ENCODE peak calls at places on chromosomes 2 and 18, in nine cellular contexts. E, L, W, R, J, D, Z, H and T are unnamed samples. For H3K4me1, the result is how much of the 10 kb centered on the place peaks cover.

GRCh38 chr18:657998-658946 is 819 bp downstream of the TYMS start:
- DNase-seq in E (peak), L (peak), W (peak), R (peak), J (peak), D (peak), Z (peak), H (peak), T (peak)

GRCh38 chr2:17543131-17543660 is 2.7 kb downstream of the VSNL1 start:
- DNase-seq in E (no peak), L (no peak), W (no peak), R (no peak), J (no peak), D (no peak), Z (no peak), H (no peak), T (no peak)

GRCh38 chr2:10763461-10763800 is 42.0 kb downstream of the ATP6V1C2 start:
- DNase-seq in E (no peak), L (no peak), W (no peak), R (no peak), J (no peak), D (no peak), Z (no peak), H (no peak), T (no peak)

GRCh38 chr2:21118302-21118920 is 5.4 kb upstream of the TDRD15 start:
- DNase-seq in E (no peak), L (no peak), W (peak), R (peak), J (peak), D (peak), Z (peak), H (peak), T (no peak)

GRCh38 chr18:9240270-9240669 is 94.3 kb upstream of the TWSG1 start:
- DNase-seq in E (no peak), L (no peak), W (no peak), R (no peak), J (no peak), D (no peak), Z (no peak), H (no peak), T (no peak)

GRCh38 chr2:218427741-218428140 is 8.8 kb downstream of the VIL1 start:
- DNase-seq in E (no peak), L (no peak), W (no peak), R (no peak), J (peak), D (no peak), Z (no peak), H (no peak), T (no peak)

GRCh38 chr18:3179430-3180089 is 40.2 kb downstream of the MYOM1 start:
- DNase-seq in E (no peak), L (peak), W (peak), R (no peak), J (no peak), D (no peak), Z (no peak), H (no peak), T (no peak)

GRCh38 chr2:27379840-27380625 is 501 bp downstream of the ZNF513 start:
- DNase-seq in E (peak), L (peak), W (peak), R (peak), J (peak), D (peak), Z (no peak), H (peak), T (no peak)

GRCh38 chr2:74181739-74182138 is 3.1 kb upstream of the MOB1A start:
- DNase-seq in E (peak), L (peak), W (peak), R (no peak), J (no peak), D (no peak), Z (no peak), H (no peak), T (no peak)

GRCh38 chr2:457287-457686 is 169.4 kb upstream of the ALKAL2 start:
- DNase-seq in E (no peak), L (no peak), W (no peak), R (no peak), J (no peak), D (no peak), Z (no peak), H (no peak), T (no peak)

GRCh38 chr2:212124597-212124996 is 414.0 kb downstream of the ERBB4 start:
- DNase-seq in E (no peak), L (no peak), W (no peak), R (peak), J (no peak), D (no peak), Z (no peak), H (peak), T (no peak)

GRCh38 chr18:49669403-49669802 is 107.5 kb downstream of the LIPG start:
- DNase-seq in E (no peak), L (no peak), W (no peak), R (no peak), J (no peak), D (no peak), Z (no peak), H (no peak), T (no peak)

GRCh38 chr2:136117909-136118818 is at the start of gene CXCR4:
- DNase-seq in E (peak), L (no peak), W (peak), R (peak), J (peak), D (peak), Z (peak), H (peak), T (peak)

GRCh38 chr2:191740776-191741175 is 62.8 kb downstream of the NABP1 start:
- DNase-seq in E (no peak), L (no peak), W (no peak), R (no peak), J (no peak), D (no peak), Z (no peak), H (no peak), T (no peak)

GRCh38 chr2:221570321-221571107 is 1.6 kb downstream of the EPHA4 start:
- DNase-seq in E (no peak), L (no peak), W (no peak), R (peak), J (no peak), D (peak), Z (no peak), H (no peak), T (no peak)

GRCh38 chr2:70069049-70069448 is 18.2 kb upstream of the PCBP1 start:
- DNase-seq in E (peak), L (peak), W (no peak), R (peak), J (peak), D (no peak), Z (no peak), H (no peak), T (no peak)

GRCh38 chr18:63348508-63349136 is 18.4 kb downstream of the KDSR start:
- DNase-seq in E (no peak), L (no peak), W (no peak), R (no peak), J (no peak), D (no peak), Z (no peak), H (no peak), T (no peak)

GRCh38 chr2:168814939-168815907 is 12.8 kb downstream of the NOSTRIN start:
- DNase-seq in E (no peak), L (no peak), W (no peak), R (no peak), J (no peak), D (no peak), Z (no peak), H (no peak), T (no peak)

GRCh38 chr2:109419960-109420370 is 193.8 kb downstream of the SEPTIN10 start:
- DNase-seq in E (no peak), L (peak), W (no peak), R (peak), J (peak), D (peak), Z (no peak), H (no peak), T (no peak)

GRCh38 chr2:2270808-2271415 is 60.2 kb downstream of the MYT1L start:
- DNase-seq in E (no peak), L (no peak), W (no peak), R (no peak), J (no peak), D (no peak), Z (no peak), H (no peak), T (no peak)

GRCh38 chr2:171297951-171298350 is 135.8 kb downstream of the METTL8 start:
- DNase-seq in E (no peak), L (no peak), W (no peak), R (peak), J (no peak), D (no peak), Z (no peak), H (no peak), T (no peak)

GRCh38 chr2:106085441-106085911 is 108.6 kb downstream of the UXS1 start:
- DNase-seq in E (no peak), L (no peak), W (peak), R (peak), J (no peak), D (peak), Z (no peak), H (peak), T (no peak)

GRCh38 chr2:1659951-1660565 is 84.3 kb downstream of the PXDN start:
- DNase-seq in E (peak), L (no peak), W (no peak), R (no peak), J (no peak), D (no peak), Z (no peak), H (no peak), T (no peak)

GRCh38 chr18:58231930-58232329 is 187.9 kb downstream of the NEDD4L start:
- DNase-seq in E (no peak), L (no peak), W (peak), R (no peak), J (no peak), D (peak), Z (no peak), H (no peak), T (no peak)

GRCh38 chr2:150733219-150733618 is 245.8 kb upstream of the RND3 start:
- DNase-seq in E (no peak), L (no peak), W (no peak), R (no peak), J (no peak), D (no peak), Z (no peak), H (no peak), T (no peak)

GRCh38 chr2:17786727-17787126 is 29.5 kb upstream of the MSGN1 start:
- DNase-seq in E (no peak), L (no peak), W (no peak), R (no peak), J (no peak), D (no peak), Z (no peak), H (no peak), T (no peak)

GRCh38 chr18:32801236-32801635 is 28.4 kb upstream of the KLHL14 start:
- DNase-seq in E (no peak), L (no peak), W (no peak), R (no peak), J (no peak), D (no peak), Z (no peak), H (no peak), T (no peak)

GRCh38 chr2:232236200-232236599 is 142.4 kb upstream of the ALPP start:
- DNase-seq in E (no peak), L (no peak), W (no peak), R (peak), J (no peak), D (no peak), Z (peak), H (no peak), T (no peak)

GRCh38 chr2:67839242-67839641 is 223.6 kb downstream of the C1D start:
- DNase-seq in E (no peak), L (no peak), W (no peak), R (peak), J (no peak), D (no peak), Z (no peak), H (no peak), T (no peak)

GRCh38 chr2:234968633-234969328 is 17.0 kb downstream of the SH3BP4 start:
- DNase-seq in E (no peak), L (no peak), W (no peak), R (no peak), J (no peak), D (no peak), Z (no peak), H (no peak), T (no peak)

GRCh38 chr18:1784113-1784512 is 787.2 kb downstream of the METTL4 start:
- DNase-seq in E (no peak), L (no peak), W (no peak), R (no peak), J (no peak), D (no peak), Z (no peak), H (no peak), T (no peak)
- H3K27ac ChIP-seq in E (no peak), L (no peak), W (no peak), R (no peak), J (no peak), D (no peak), Z (no peak), H (no peak), T (no peak)

GRCh38 chr2:238847841-238848565 is at the start of gene TWIST2:
- DNase-seq in E (peak), L (peak), W (no peak), R (peak), J (peak), D (peak), Z (no peak), H (peak), T (no peak)
- TF ChIP-seq POLR2A in E (no peak), L (peak), W (no peak), R (peak), J (no peak), D (no peak), Z (no peak), H (peak), T (no peak)

DNA sequence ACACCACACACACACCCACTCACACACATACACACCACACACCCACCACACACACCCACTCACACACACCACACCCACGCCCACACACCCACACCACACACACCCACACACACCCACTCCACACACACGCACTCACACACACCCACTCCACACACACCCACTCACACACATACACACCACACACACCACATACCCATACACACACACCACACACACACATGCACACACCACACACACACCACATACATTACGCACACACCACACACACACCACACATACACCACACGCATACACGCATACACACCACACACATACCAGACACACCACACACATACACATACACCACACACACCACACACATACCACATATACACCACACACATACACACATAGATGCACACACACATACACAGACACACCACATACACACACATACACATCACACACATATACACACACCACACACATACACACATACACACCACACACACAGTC is 37.9 kb downstream of the MCFD2 start:
- DNase-seq in E (no peak), L (no peak), W (no peak), R (no peak), J (no peak), D (no peak), Z (no peak), H (no peak), T (no peak)
- H3K4me1 ChIP-seq in E (half or more), L (under half), W (under half), R (half or more), J (under half), D (under half), Z (under half), H (half or more), T (under half)

DNA sequence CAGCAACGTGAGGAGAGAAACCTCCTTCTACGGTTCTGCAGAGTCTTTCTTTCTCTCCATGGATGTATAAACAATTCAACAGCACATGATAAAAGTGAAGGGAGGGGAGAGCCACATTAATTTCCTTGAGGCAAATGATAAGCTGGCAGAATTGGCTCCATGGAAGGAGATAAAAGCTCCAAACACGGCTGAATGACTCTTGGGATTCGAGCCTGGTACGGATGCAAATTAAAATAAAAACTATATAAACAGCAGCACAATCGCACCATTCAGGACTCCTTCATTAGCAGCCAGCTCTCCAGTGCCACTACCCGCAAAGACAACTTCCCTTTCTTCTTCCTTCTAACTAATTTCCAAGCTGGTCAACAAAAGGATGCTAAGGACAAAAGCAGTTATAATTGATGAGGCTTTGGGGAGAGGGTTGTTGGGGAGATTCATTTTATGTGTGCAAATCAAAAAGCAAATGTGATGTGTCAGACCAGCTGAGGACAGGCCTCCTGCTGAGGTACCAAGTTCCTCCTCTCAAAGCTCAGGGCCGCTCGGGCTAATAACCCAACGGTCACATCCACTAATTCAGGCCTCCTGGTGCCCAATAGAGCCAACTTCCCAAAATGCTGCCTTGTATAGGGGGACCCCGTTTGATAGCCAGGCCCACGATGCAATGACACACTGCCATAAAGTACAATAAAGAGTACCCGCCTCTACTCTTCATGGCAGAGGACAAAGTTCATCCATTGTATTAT is 88.5 kb upstream of the RTN4 start:
- DNase-seq in E (no peak), L (no peak), W (no peak), R (no peak), J (no peak), D (no peak), Z (no peak), H (no peak), T (no peak)
- H3K27ac ChIP-seq in E (peak), L (no peak), W (no peak), R (peak), J (no peak), D (no peak), Z (no peak), H (no peak), T (no peak)

GRCh38 chr2:73070651-73071451 is 661 bp downstream of the SFXN5 start:
- DNase-seq in E (peak), L (peak), W (peak), R (peak), J (peak), D (peak), Z (peak), H (peak), T (peak)
- TF ChIP-seq POLR2A in E (peak), L (peak), W (no peak), R (no peak), J (peak), D (no peak), Z (peak), H (peak), T (no peak)

DNA sequence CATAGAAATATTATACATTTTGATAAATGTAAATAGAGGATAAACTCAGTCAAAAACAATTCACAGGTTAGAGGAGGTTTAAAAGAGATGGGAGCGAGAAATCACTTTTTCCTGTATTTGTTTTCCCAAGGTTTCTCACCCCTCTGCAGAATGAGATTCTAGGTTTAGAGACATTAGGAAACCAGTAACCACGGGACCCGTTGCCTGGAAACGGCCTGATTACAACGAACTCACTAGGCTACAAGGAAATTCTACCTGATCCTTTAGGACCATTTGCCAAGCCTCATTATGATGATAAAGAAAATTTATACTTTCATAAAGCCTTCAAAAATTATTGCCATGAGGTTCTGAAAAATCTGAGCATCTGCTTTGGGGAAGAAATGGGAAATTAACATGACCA is 262.5 kb downstream of the NRXN1 start:
- DNase-seq in E (no peak), L (no peak), W (no peak), R (no peak), J (no peak), D (no peak), Z (no peak), H (no peak), T (no peak)
- H3K4me1 ChIP-seq in E (under half), L (under half), W (under half), R (under half), J (under half), D (under half), Z (under half), H (under half), T (under half)

DNA sequence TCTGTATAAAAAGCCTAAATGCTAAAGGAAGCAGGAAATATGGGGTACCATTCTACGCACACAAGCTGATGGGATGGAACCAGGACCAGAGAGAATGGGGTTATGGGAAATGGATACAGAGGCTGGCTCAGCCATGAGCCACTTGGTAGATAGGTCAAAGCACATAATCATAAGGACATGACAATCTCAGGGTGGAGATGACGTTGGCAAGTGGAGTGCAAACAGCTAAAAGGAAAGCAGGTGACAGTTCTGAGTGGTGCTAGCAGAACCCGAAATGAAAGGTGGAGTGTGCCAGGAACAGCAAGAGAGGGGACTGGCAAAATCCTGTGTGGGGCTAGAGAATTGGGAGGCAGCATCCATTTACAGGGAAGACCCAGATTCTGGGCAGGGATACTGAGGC is 27.6 kb upstream of the CREB1 start:
- DNase-seq in E (no peak), L (no peak), W (no peak), R (no peak), J (no peak), D (no peak), Z (no peak), H (no peak), T (no peak)
- H3K27ac ChIP-seq in E (no peak), L (no peak), W (no peak), R (no peak), J (no peak), D (no peak), Z (no peak), H (no peak), T (no peak)

DNA sequence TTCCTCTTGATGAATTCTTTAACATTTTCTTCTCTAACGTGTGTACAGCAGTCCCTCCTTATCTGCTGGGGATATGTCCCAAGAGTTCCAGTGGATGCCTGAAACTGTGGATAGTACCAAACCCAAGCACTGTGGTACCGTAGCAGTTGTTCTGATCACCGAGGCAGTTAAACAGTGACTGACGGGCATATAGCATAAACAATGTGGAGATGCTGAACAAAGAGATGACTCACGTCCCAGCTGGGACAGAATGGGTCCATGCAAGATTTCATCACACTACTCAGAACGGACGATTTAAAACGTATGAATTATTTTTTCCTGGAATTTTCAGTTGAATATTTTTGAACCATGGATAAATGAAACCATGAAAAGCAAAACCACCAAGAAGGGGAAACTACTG is 54.5 kb upstream of the SPAG16 start:
- DNase-seq in E (no peak), L (no peak), W (no peak), R (peak), J (no peak), D (peak), Z (no peak), H (peak), T (no peak)
- TF ChIP-seq POLR2A in E (no peak), L (no peak), W (no peak), R (no peak), J (no peak), D (no peak), Z (no peak), H (no peak), T (no peak)

DNA sequence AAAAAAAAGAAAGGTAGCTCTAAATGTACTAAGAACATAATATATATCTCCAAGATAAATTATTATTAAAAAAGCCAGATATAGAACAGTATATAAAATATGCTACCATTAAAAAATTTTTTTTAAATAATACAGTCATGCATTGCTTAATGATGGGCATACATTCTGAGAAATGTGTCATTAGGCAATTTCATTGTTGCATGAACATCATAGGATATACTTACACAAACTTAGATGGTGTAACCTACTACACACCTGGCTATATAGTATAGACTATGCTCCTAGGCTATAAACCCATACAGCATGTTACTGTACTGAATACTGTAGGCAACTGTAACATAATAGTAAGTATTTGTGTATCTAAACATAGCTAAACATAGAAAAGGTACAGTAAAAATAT is 18.3 kb upstream of the LAPTM4A start:
- DNase-seq in E (no peak), L (no peak), W (no peak), R (no peak), J (no peak), D (no peak), Z (no peak), H (no peak), T (no peak)
- H3K4me1 ChIP-seq in E (half or more), L (under half), W (under half), R (under half), J (under half), D (under half), Z (under half), H (half or more), T (under half)